ENCODE peak calls at places on chromosomes 16 and 17, in eight cellular contexts. H, Z, F, K, B, D, O and V are unnamed samples.

GRCh38 chr17:30236807-30237206 is 1.3 kb upstream of the SLC6A4 start:
- DNase-seq in Z (peak; percentile 89), K (peak; percentile 83), B (peak; percentile 70), O (peak; percentile 64), H (no peak), F (no peak), D (peak; percentile 40), V (peak; percentile 38)

GRCh38 chr17:73304971-73305786 is 6.6 kb downstream of the CDC42EP4 start:
- DNase-seq in D (peak; percentile 88), F (no peak), B (peak; percentile 82), K (peak; percentile 35), O (no peak), H (peak; percentile 70), Z (peak; percentile 84), V (peak; percentile 71)

GRCh38 chr17:48548687-48549621 is 4.0 kb upstream of the HOXB2 start:
- DNase-seq in H (no peak), B (no peak), Z (no peak), D (no peak), O (no peak), F (no peak), K (no peak), V (no peak)

GRCh38 chr17:73281926-73282325 is 20.2 kb upstream of the CPSF4L start:
- DNase-seq in H (no peak), K (no peak), F (no peak), Z (no peak), B (no peak), O (no peak), D (no peak), V (no peak)

GRCh38 chr17:15398736-15399331 is 57.4 kb upstream of the TEKT3 start:
- DNase-seq in O (no peak), D (peak; percentile 22), B (peak; percentile 21), F (no peak), Z (no peak), K (no peak), H (peak; percentile 61), V (no peak)

GRCh38 chr16:15653227-15653626 is 3.2 kb downstream of the NDE1 start:
- DNase-seq in Z (no peak), K (no peak), F (no peak), D (peak; percentile 89), H (peak; percentile 74), B (no peak), O (no peak), V (no peak)

GRCh38 chr17:59298512-59298911 is 32.9 kb upstream of the YPEL2 start:
- DNase-seq in Z (no peak), D (no peak), K (no peak), F (no peak), O (no peak), H (no peak), B (no peak), V (no peak)

GRCh38 chr16:65069766-65070165 is 52.1 kb downstream of the CDH11 start:
- DNase-seq in K (no peak), F (no peak), H (peak; percentile 32), Z (no peak), O (no peak), D (peak; percentile 44), B (no peak), V (no peak)

GRCh38 chr16:67404740-67405226 is 11.5 kb upstream of the TPPP3 start:
- DNase-seq in Z (no peak), H (no peak), O (no peak), B (no peak), D (no peak), K (no peak), F (no peak), V (no peak)

GRCh38 chr17:60627113-60627512 is 27.1 kb downstream of the PPM1D start:
- DNase-seq in K (no peak), B (no peak), Z (no peak), F (no peak), O (no peak), D (no peak), H (no peak), V (no peak)

GRCh38 chr17:34703533-34703932 is 124.2 kb downstream of the TMEM132E start:
- DNase-seq in F (no peak), B (peak; percentile 37), D (peak; percentile 55), K (peak; percentile 96), O (peak; percentile 69), Z (no peak), H (peak; percentile 3), V (peak; percentile 18)

GRCh38 chr16:28053461-28053860 is 10.1 kb downstream of the GSG1L start:
- DNase-seq in B (no peak), O (no peak), Z (peak; percentile 39), K (no peak), D (no peak), F (no peak), H (no peak), V (no peak)

GRCh38 chr17:67347826-67348225 is 18.6 kb downstream of the PSMD12 start:
- DNase-seq in Z (no peak), F (no peak), O (no peak), H (no peak), B (no peak), K (no peak), D (no peak), V (no peak)

GRCh38 chr16:54846761-54847160 is 83.9 kb upstream of the IRX5 start:
- DNase-seq in B (peak; percentile 8), K (no peak), D (peak; percentile 25), F (no peak), H (no peak), O (no peak), Z (no peak), V (no peak)

GRCh38 chr17:81707725-81708646 is 4.1 kb upstream of the SLC25A10 start:
- DNase-seq in H (no peak), Z (no peak), O (no peak), F (no peak), D (no peak), B (no peak), K (no peak), V (no peak)

GRCh38 chr16:29809850-29810698 is 1.9 kb upstream of the PRRT2 start:
- DNase-seq in O (peak; percentile 11), Z (no peak), H (no peak), B (no peak), F (no peak), K (peak; percentile 52), D (peak; percentile 15), V (peak; percentile 31)

GRCh38 chr16:88705746-88706287 is 391 bp downstream of the RNF166 start:
- DNase-seq in K (peak; percentile 67), H (no peak), Z (no peak), B (no peak), D (no peak), F (no peak), O (no peak), V (no peak)

GRCh38 chr17:71398706-71399620 is 721.9 kb upstream of the SOX9 start:
- DNase-seq in B (no peak), Z (no peak), D (peak; percentile 16), F (no peak), K (peak; percentile 15), H (no peak), O (no peak), V (no peak)

GRCh38 chr17:39668141-39668924 is at the start of gene PNMT:
- DNase-seq in Z (peak; percentile 91), B (peak; percentile 78), F (no peak), K (peak; percentile 92), H (peak; percentile 9), D (peak; percentile 42), O (peak; percentile 78), V (peak; percentile 68)
- TF ChIP-seq CTCF in Z (peak; percentile 41), B (peak; percentile 68), F (peak; percentile 87), K (peak; percentile 73), H (peak; percentile 75), D (peak; percentile 68), O (peak; percentile 76), V (peak; percentile 55)

GRCh38 chr17:80362428-80363119 is 52.4 kb upstream of the ENDOV start:
- DNase-seq in K (no peak), B (no peak), F (no peak), H (peak; percentile 47), Z (no peak), D (peak; percentile 50), O (no peak), V (no peak)

GRCh38 chr17:80363518-80364090 is 51.4 kb upstream of the ENDOV start:
- DNase-seq in K (no peak), O (no peak), F (no peak), D (no peak), H (no peak), B (no peak), Z (no peak), V (no peak)

GRCh38 chr17:80363120-80363515 is 51.8 kb upstream of the ENDOV start:
- DNase-seq in H (no peak), Z (no peak), D (peak; percentile 6), B (no peak), O (no peak), F (no peak), K (no peak), V (no peak)

GRCh38 chr17:80365001-80365965 is 49.7 kb upstream of the ENDOV start:
- DNase-seq in Z (no peak), H (no peak), K (no peak), D (no peak), F (no peak), B (no peak), O (no peak), V (no peak)

DNA sequence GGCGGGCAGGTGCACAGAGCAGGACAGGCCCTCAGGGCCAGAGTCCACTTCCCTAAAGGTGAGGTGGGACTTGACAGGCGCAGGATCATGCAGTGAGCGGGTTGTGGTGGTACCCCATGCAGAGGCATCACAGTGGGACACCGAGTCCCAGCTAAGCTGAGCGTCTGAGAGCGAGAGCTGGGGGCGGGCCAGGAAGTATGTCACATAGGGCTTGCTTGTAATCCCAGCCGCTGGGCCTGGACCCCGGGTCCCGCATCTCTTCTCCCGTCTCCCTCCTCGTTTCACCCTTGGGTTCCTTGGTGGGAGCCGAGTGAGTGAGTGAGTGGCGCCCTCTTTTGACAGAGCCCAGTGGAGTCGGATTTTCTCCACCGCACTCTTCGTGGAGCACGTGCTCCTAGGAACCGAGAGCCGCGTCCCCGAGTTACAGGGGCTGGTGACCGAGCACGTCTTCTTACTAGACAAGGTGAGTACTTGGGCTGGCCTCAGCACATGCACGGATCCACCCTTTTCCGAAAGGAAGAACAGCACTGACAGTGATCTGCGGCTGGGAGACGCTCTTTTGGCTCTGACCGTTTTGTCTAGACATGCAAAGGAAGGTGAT is 50.8 kb upstream of the ENDOV start:
- DNase-seq in K (peak; percentile 63), H (no peak), F (no peak), B (peak; percentile 38), O (peak; percentile 26), Z (no peak), D (no peak), V (no peak)
- TF ChIP-seq CTCF in K (peak; percentile 63), H (peak; percentile 69), F (no peak), B (peak; percentile 43), O (peak; percentile 59), Z (no peak), D (no peak), V (no peak)

GRCh38 chr16:71648921-71649320 is 22.9 kb downstream of the MARVELD3 start:
- DNase-seq in D (no peak), B (peak; percentile 30), O (no peak), Z (no peak), H (no peak), K (peak; percentile 33), F (no peak), V (no peak)
- TF ChIP-seq CTCF in D (peak; percentile 37), B (peak; percentile 35), O (peak; percentile 39), Z (no peak), H (peak; percentile 67), K (peak; percentile 53), F (peak; percentile 50), V (peak; percentile 17)

DNA sequence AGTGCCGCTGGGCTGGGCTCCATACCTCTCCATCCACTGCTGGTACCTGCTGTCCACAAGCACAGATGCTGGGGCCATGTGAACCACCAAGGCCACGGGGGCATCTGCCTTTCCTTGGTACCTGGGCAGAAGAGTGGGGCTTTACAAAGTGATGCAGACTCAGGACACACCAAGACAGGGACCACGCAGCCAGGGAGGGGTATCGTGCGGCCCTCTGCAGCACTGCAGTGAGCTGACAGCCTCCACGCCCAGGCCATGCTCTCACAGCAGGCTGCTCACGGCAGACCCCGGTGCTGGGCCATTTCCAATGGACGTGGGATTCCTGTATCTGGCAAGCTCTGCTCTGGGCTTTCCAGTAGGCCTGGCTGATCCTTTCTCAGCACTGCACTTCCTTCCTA is 14.4 kb downstream of the ELAC2 start:
- DNase-seq in K (no peak), B (no peak), O (no peak), H (no peak), Z (no peak), D (no peak), F (no peak), V (no peak)
- TF ChIP-seq CTCF in K (no peak), B (no peak), O (peak; percentile 6), H (no peak), Z (peak; percentile 1), D (no peak), F (peak; percentile 64), V (no peak)